ENCODE peak calls at places on chromosomes 7 and 10, in five cellular contexts. One of them, this sample, is unnamed.

GRCh38 chr7:137757146-137757925 is 89.4 kb downstream of the DGKI start:
- DNase-seq in fibroblast of lung: peak; percentile 80
- DNase-seq in IMR-90: peak; percentile 77
- DNase-seq in right lobe of liver: no peak
- DNase-seq in CD4-positive, alpha-beta T cell: no peak
- DNase-seq in this sample: no peak

GRCh38 chr7:1811850-1812692 is 142.0 kb downstream of the ELFN1 start:
- DNase-seq in fibroblast of lung: no peak
- DNase-seq in IMR-90: no peak
- DNase-seq in right lobe of liver: no peak
- DNase-seq in CD4-positive, alpha-beta T cell: no peak
- DNase-seq in this sample: no peak

GRCh38 chr10:132107947-132108877 is 42.5 kb downstream of the JAKMIP3 start:
- DNase-seq in fibroblast of lung: no peak
- DNase-seq in IMR-90: no peak
- DNase-seq in right lobe of liver: no peak
- DNase-seq in CD4-positive, alpha-beta T cell: no peak
- DNase-seq in this sample: no peak

GRCh38 chr7:133197972-133198544 is 54.8 kb upstream of the EXOC4 start:
- DNase-seq in fibroblast of lung: no peak
- DNase-seq in IMR-90: no peak
- DNase-seq in right lobe of liver: no peak
- DNase-seq in CD4-positive, alpha-beta T cell: no peak
- DNase-seq in this sample: no peak

GRCh38 chr7:25953859-25954258 is 198.1 kb upstream of the NFE2L3 start:
- DNase-seq in fibroblast of lung: no peak
- DNase-seq in IMR-90: no peak
- DNase-seq in right lobe of liver: no peak
- DNase-seq in CD4-positive, alpha-beta T cell: no peak
- DNase-seq in this sample: no peak

GRCh38 chr10:132482090-132482489 is 55.5 kb upstream of the INPP5A start:
- DNase-seq in fibroblast of lung: peak; percentile 86
- DNase-seq in IMR-90: peak; percentile 91
- DNase-seq in right lobe of liver: no peak
- DNase-seq in CD4-positive, alpha-beta T cell: no peak
- DNase-seq in this sample: no peak

GRCh38 chr10:31490858-31491504 is 172.0 kb downstream of the ZEB1 start:
- DNase-seq in fibroblast of lung: peak; percentile 46
- DNase-seq in IMR-90: peak; percentile 52
- DNase-seq in right lobe of liver: no peak
- DNase-seq in CD4-positive, alpha-beta T cell: no peak
- DNase-seq in this sample: no peak

GRCh38 chr7:88789480-88790064 is 6.0 kb downstream of the TEX47 start:
- DNase-seq in fibroblast of lung: peak; percentile 4
- DNase-seq in IMR-90: peak; percentile 2
- DNase-seq in right lobe of liver: no peak
- DNase-seq in CD4-positive, alpha-beta T cell: no peak
- DNase-seq in this sample: no peak

GRCh38 chr7:33692956-33693355 is 212.4 kb upstream of the BMPER start:
- DNase-seq in fibroblast of lung: peak; percentile 81
- DNase-seq in IMR-90: peak; percentile 84
- DNase-seq in right lobe of liver: no peak
- DNase-seq in CD4-positive, alpha-beta T cell: no peak
- DNase-seq in this sample: no peak

DNA sequence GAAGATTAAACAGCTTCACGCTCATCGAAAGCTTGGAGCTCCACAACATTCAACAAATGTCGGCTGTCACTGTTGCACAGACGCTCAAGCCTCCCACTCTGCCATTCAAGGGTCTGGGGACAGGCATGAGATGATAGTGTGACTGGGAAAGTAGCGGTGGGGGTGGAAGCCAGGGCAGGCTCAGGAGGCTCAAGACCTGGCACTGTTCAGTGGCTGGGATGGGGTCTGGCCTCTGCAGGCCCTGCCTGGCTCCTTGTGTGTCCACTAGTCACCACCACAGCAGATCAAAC is 13.5 kb upstream of the GTPBP4 start:
- DNase-seq in fibroblast of lung: no peak
- DNase-seq in IMR-90: no peak
- DNase-seq in right lobe of liver: no peak
- DNase-seq in CD4-positive, alpha-beta T cell: no peak
- DNase-seq in this sample: peak; percentile 29
- H3K9me3 ChIP-seq in fibroblast of lung: no peaks in the 10 kb centered on the region
- H3K9me3 ChIP-seq in IMR-90: peaks cover 7% of the 10 kb centered on the region
- H3K9me3 ChIP-seq in right lobe of liver: no peaks in the 10 kb centered on the region
- H3K9me3 ChIP-seq in CD4-positive, alpha-beta T cell: peaks cover 17% of the 10 kb centered on the region
- H3K9me3 ChIP-seq in this sample: no peaks in the 10 kb centered on the region

GRCh38 chr7:84238611-84239010 is 44.0 kb upstream of the SEMA3A start:
- DNase-seq in fibroblast of lung: no peak
- DNase-seq in IMR-90: no peak
- DNase-seq in right lobe of liver: no peak
- DNase-seq in CD4-positive, alpha-beta T cell: no peak
- DNase-seq in this sample: no peak
- H3K27ac ChIP-seq in fibroblast of lung: no peak overlapping the region
- H3K27ac ChIP-seq in IMR-90: peak overlapping the region; percentile 74
- H3K27ac ChIP-seq in right lobe of liver: no peak overlapping the region
- H3K27ac ChIP-seq in CD4-positive, alpha-beta T cell: no peak overlapping the region
- H3K27ac ChIP-seq in this sample: no peak overlapping the region

DNA sequence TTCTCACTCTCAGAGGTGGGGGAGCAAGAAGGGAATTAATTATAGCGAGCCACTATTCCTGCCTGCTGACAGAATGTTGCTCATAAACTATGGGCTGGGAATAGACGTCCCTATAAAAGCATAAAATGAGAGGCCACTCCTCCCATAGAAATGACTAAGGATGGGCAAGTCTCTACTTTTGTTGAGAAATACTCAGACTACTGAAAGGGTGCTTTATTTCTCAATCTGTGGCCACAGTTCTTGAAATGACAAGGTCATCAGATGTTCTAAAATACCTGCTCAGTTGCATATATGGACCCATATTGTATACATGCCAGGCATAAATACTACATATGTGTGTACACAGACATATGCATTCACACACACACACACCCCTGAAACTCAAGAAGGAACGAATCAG is 691.4 kb upstream of the SORCS1 start:
- DNase-seq in fibroblast of lung: no peak
- DNase-seq in IMR-90: no peak
- DNase-seq in right lobe of liver: no peak
- DNase-seq in CD4-positive, alpha-beta T cell: no peak
- DNase-seq in this sample: no peak
- H3K9me3 ChIP-seq in fibroblast of lung: no peaks in the 10 kb centered on the region
- H3K9me3 ChIP-seq in IMR-90: peaks cover 3% of the 10 kb centered on the region
- H3K9me3 ChIP-seq in right lobe of liver: no peaks in the 10 kb centered on the region
- H3K9me3 ChIP-seq in CD4-positive, alpha-beta T cell: no peaks in the 10 kb centered on the region
- H3K9me3 ChIP-seq in this sample: no peaks in the 10 kb centered on the region

DNA sequence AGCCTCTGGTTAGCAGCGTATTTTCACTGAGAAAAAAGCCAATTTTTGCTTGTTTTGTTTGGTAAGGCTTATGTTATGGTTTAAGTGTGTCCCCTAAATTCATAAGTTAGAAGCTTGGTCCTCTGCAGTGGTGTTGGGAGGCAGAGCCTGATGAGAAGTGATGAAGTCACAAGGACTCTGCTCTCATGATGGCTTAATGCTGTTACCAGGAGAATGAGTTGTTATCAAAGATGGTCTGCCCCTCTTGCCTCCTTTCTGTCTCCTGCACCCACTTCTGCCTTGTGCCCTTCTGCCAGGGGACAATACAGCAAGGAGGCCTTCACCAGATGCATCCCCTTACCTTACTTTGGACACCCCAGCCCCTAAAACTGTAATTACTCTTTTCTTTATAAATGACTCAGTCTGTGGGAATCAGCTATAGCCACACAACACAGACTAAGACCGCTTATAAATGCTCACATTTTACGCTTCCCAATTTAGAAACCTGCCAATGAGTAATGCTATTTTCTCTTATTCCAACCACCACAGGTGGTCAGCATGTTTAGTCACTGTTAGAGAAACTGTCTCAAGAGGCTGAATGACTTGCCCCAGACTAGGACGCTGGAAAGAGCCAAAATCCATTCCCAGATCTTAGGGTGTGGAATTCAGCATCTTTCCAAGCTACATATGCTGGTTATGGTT is 6.1 kb upstream of the PKD1L1 start:
- DNase-seq in fibroblast of lung: peak; percentile 96
- DNase-seq in IMR-90: peak; percentile 76
- DNase-seq in right lobe of liver: no peak
- DNase-seq in CD4-positive, alpha-beta T cell: no peak
- DNase-seq in this sample: no peak
- H3K27ac ChIP-seq in fibroblast of lung: no peak overlapping the region
- H3K27ac ChIP-seq in IMR-90: no peak overlapping the region
- H3K27ac ChIP-seq in right lobe of liver: no peak overlapping the region
- H3K27ac ChIP-seq in CD4-positive, alpha-beta T cell: no peak overlapping the region
- H3K27ac ChIP-seq in this sample: no peak overlapping the region

GRCh38 chr7:68888971-68889385 is 709.3 kb upstream of the AUTS2 start:
- DNase-seq in fibroblast of lung: no peak
- DNase-seq in IMR-90: no peak
- DNase-seq in right lobe of liver: no peak
- DNase-seq in CD4-positive, alpha-beta T cell: no peak
- DNase-seq in this sample: no peak
- H3K9me3 ChIP-seq in fibroblast of lung: no peaks in the 10 kb centered on the region
- H3K9me3 ChIP-seq in IMR-90: peaks cover 7% of the 10 kb centered on the region
- H3K9me3 ChIP-seq in right lobe of liver: no peaks in the 10 kb centered on the region
- H3K9me3 ChIP-seq in CD4-positive, alpha-beta T cell: no peaks in the 10 kb centered on the region
- H3K9me3 ChIP-seq in this sample: no peaks in the 10 kb centered on the region

GRCh38 chr7:50762337-50762736 is 20.4 kb downstream of the GRB10 start:
- DNase-seq in fibroblast of lung: no peak
- DNase-seq in IMR-90: no peak
- DNase-seq in right lobe of liver: no peak
- DNase-seq in CD4-positive, alpha-beta T cell: no peak
- DNase-seq in this sample: no peak
- H3K27ac ChIP-seq in fibroblast of lung: no peak overlapping the region
- H3K27ac ChIP-seq in IMR-90: no peak overlapping the region
- H3K27ac ChIP-seq in right lobe of liver: no peak overlapping the region
- H3K27ac ChIP-seq in CD4-positive, alpha-beta T cell: no peak overlapping the region
- H3K27ac ChIP-seq in this sample: no peak overlapping the region

This sample was measured in thyroid gland.